ENCODE peak calls at places on chromosomes 3 and 15, in seven cellular contexts. D is astrocyte, V is adipocyte, W is body of pancreas, X is stomach, Z is tibial nerve, S is left lung. U is an unnamed sample.

GRCh38 chr3:162111861-162112260 is 615.3 kb downstream of the OTOL1 start:
- DNase-seq in W (no peak), D (no peak), V (no peak), Z (no peak), S (no peak), X (no peak), U (no peak)

GRCh38 chr3:156605686-156606605 is 51.0 kb upstream of the SSR3 start:
- DNase-seq in D (peak; percentile 91), Z (no peak), V (peak; percentile 86), S (peak; percentile 88), X (peak; percentile 31), W (peak; percentile 41), U (no peak)

GRCh38 chr15:74995779-74996765 is 709 bp downstream of the SCAMP5 start:
- DNase-seq in X (peak; percentile 30), W (peak; percentile 79), S (no peak), V (peak; percentile 10), D (no peak), Z (no peak), U (no peak)

GRCh38 chr3:127959873-127960272 is 44.8 kb downstream of the KBTBD12 start:
- DNase-seq in W (peak; percentile 59), Z (no peak), V (peak; percentile 40), S (no peak), X (peak; percentile 56), D (no peak), U (no peak)

GRCh38 chr3:159823763-159824162 is 164.9 kb upstream of the IL12A start:
- DNase-seq in D (no peak), V (no peak), X (no peak), S (no peak), Z (no peak), W (no peak), U (no peak)

GRCh38 chr3:143119974-143120715 is 574 bp downstream of the CHST2 start:
- DNase-seq in V (peak; percentile 63), X (no peak), W (no peak), S (peak; percentile 35), Z (no peak), D (no peak), U (no peak)

GRCh38 chr15:57156210-57156887 is 220.0 kb upstream of the CGNL1 start:
- DNase-seq in W (no peak), V (no peak), X (no peak), Z (no peak), D (peak; percentile 16), S (no peak), U (no peak)

GRCh38 chr3:187080799-187081450 is 58.4 kb downstream of the RPL39L start:
- DNase-seq in D (no peak), V (no peak), Z (no peak), X (no peak), W (no peak), S (no peak), U (no peak)

GRCh38 chr3:9130318-9131110 is 118.9 kb downstream of the SRGAP3 start:
- DNase-seq in S (no peak), Z (no peak), V (no peak), D (no peak), W (no peak), X (no peak), U (no peak)

GRCh38 chr15:90213123-90213817 is 12.1 kb downstream of the SEMA4B start:
- DNase-seq in S (peak; percentile 74), Z (no peak), X (peak; percentile 90), V (no peak), W (peak; percentile 94), D (no peak), U (no peak)

GRCh38 chr15:52136471-52136993 is 24.0 kb upstream of the BCL2L10 start:
- DNase-seq in V (peak; percentile 62), W (no peak), S (no peak), Z (no peak), X (no peak), D (no peak), U (no peak)

GRCh38 chr3:127019449-127019848 is 36.5 kb downstream of the PLXNA1 start:
- DNase-seq in Z (no peak), S (no peak), V (peak; percentile 63), W (no peak), X (no peak), D (peak; percentile 35), U (no peak)

GRCh38 chr3:5929027-5929426 is 741.5 kb downstream of the EDEM1 start:
- DNase-seq in V (no peak), W (no peak), S (no peak), X (no peak), D (no peak), Z (no peak), U (no peak)

DNA sequence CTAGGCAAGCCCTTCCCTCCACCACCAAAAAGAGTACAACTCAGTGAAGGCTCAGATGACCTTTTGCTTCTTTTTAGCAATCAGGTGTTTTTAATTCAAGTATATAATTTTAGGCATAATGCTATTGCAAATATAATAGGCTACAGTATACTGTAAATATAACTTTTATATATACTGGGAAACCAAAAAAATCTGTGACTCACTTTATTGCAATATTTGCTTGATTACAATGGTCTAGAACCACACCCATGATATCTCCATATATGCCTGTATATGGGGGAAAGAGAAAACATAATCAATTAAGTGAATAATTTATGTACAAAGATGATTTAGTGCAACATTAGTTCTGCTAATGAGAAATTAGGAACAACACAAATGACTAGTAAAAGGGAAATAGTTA is 134.3 kb downstream of the TLE3 start:
- DNase-seq in Z (no peak), D (no peak), V (no peak), W (no peak), S (no peak), X (no peak), U (no peak)
- H3K27me3 ChIP-seq in Z (no peaks in the 10 kb centered on the region), D (peaks cover 22% of the 10 kb centered on the region), V (peaks cover 29% of the 10 kb centered on the region), W (no peaks in the 10 kb centered on the region), S (no peaks in the 10 kb centered on the region), X (no peaks in the 10 kb centered on the region), U (no peaks in the 10 kb centered on the region)

DNA sequence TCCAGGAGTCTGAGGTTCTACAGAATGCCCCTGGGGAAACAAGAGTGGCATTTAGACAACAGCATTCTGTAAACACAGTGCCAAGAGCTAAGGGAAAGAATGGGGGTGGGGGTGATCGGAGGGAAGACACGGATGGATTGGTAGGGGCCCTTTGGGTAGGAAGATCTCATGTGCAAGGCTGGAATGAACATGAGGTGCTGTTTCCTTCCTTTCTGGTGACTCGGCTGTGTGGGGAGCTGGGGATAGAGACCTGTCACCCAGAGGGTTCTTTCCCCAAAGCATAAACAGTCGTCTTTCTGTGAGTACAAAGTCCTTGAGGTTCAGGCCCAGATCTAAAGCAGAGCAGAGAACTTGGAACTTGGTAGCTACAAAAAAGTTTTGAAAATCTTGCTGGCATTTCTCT is 11.7 kb downstream of the TPM1 start:
- DNase-seq in V (peak; percentile 32), S (no peak), Z (no peak), W (no peak), D (no peak), X (no peak), U (no peak)
- H3K4me1 ChIP-seq in V (peaks cover 59% of the 10 kb centered on the region), S (peaks cover 69% of the 10 kb centered on the region), Z (no peaks in the 10 kb centered on the region), W (peaks cover 70% of the 10 kb centered on the region), D (peaks cover 61% of the 10 kb centered on the region), X (peaks cover 66% of the 10 kb centered on the region), U (peaks cover 77% of the 10 kb centered on the region)

DNA sequence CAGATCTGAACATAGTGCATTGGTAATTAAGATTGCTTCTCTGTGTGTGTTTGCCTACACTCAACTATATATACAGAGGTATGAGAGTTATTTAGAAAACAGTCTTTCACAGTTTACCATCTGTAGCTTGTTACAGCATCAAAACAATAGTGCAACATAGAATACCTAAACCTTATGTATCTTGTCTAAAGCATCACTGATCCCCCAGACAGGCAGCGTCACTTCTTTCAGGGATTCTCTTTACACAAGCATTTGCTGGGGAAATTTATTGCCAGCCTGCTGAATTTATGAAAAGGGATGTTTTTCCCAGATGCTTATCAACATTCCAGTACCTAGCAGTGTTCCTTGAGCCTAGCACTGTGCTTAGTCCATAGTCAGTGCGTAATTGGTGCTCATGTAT is 195.8 kb upstream of the COL8A1 start:
- DNase-seq in X (no peak), Z (no peak), S (no peak), D (no peak), W (no peak), V (no peak), U (no peak)
- H3K27me3 ChIP-seq in X (no peaks in the 10 kb centered on the region), Z (no peaks in the 10 kb centered on the region), S (no peaks in the 10 kb centered on the region), D (no peaks in the 10 kb centered on the region), W (no peaks in the 10 kb centered on the region), V (no peaks in the 10 kb centered on the region), U (no peaks in the 10 kb centered on the region)

GRCh38 chr3:49349617-49350114 is 8.5 kb downstream of the GPX1 start:
- DNase-seq in S (no peak), X (no peak), V (no peak), D (no peak), W (no peak), Z (no peak), U (no peak)
- H3K4me1 ChIP-seq in S (peaks cover 88% of the 10 kb centered on the region), X (peaks cover 6% of the 10 kb centered on the region), V (peaks cover 39% of the 10 kb centered on the region), D (peaks cover 23% of the 10 kb centered on the region), W (no peaks in the 10 kb centered on the region), Z (no peaks in the 10 kb centered on the region), U (peaks cover 22% of the 10 kb centered on the region)

GRCh38 chr3:71813073-71813472 is 28.1 kb upstream of the PROK2 start:
- DNase-seq in X (no peak), S (no peak), W (no peak), V (no peak), Z (no peak), D (no peak), U (no peak)

GRCh38 chr3:71816141-71816540 is 31.2 kb upstream of the PROK2 start:
- DNase-seq in W (no peak), V (no peak), X (no peak), S (no peak), Z (no peak), D (no peak), U (no peak)

GRCh38 chr3:71815676-71816075 is 30.7 kb upstream of the PROK2 start:
- DNase-seq in Z (no peak), S (no peak), V (no peak), W (no peak), D (no peak), X (no peak), U (no peak)

GRCh38 chr3:71816757-71817156 is 31.8 kb upstream of the PROK2 start:
- DNase-seq in S (no peak), D (no peak), X (no peak), Z (no peak), V (no peak), W (no peak), U (no peak)

DNA sequence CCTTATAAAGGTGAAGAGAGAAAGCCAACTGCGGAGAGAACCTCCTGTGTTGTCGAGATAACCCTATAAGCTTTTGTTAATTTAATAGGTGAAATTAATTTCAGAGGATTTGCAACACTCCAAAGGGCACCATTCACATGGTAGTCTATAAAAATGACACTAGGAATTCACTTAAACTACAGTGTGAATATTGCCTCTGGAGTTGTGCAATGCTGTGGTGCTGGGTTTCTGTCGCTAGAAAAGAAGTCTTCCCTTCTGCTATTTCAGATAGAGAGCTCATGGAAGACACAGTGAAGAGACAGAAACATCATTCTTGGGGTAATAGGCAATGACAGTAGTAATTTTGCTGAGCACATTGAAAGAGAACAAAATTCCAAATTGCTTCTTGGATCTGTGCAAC is 28.8 kb upstream of the PROK2 start:
- DNase-seq in V (no peak), Z (no peak), D (no peak), X (no peak), S (no peak), W (no peak), U (no peak)
- H3K27me3 ChIP-seq in V (peaks cover 4% of the 10 kb centered on the region), Z (no peaks in the 10 kb centered on the region), D (peaks cover 9% of the 10 kb centered on the region), X (no peaks in the 10 kb centered on the region), S (no peaks in the 10 kb centered on the region), W (no peaks in the 10 kb centered on the region), U (no peaks in the 10 kb centered on the region)

GRCh38 chr3:108042300-108042699 is 48.5 kb downstream of the CD47 start:
- DNase-seq in V (no peak), S (no peak), W (no peak), D (no peak), Z (no peak), X (no peak), U (no peak)
- H3K4me1 ChIP-seq in V (no peaks in the 10 kb centered on the region), S (peaks cover 10% of the 10 kb centered on the region), W (no peaks in the 10 kb centered on the region), D (no peaks in the 10 kb centered on the region), Z (no peaks in the 10 kb centered on the region), X (no peaks in the 10 kb centered on the region), U (no peaks in the 10 kb centered on the region)

GRCh38 chr3:190368871-190369270 is 19.1 kb upstream of the CLDN16 start:
- DNase-seq in S (no peak), W (no peak), D (no peak), Z (no peak), X (no peak), V (no peak), U (no peak)
- H3K27me3 ChIP-seq in S (no peaks in the 10 kb centered on the region), W (no peaks in the 10 kb centered on the region), D (no peaks in the 10 kb centered on the region), Z (no peaks in the 10 kb centered on the region), X (no peaks in the 10 kb centered on the region), V (no peaks in the 10 kb centered on the region), U (no peaks in the 10 kb centered on the region)

U was measured in esophagus squamous epithelium.